ENCODE peak calls at places on chromosomes 4 and X, in six cellular contexts. B, J, U, K, L and N are unnamed samples.
A peak's percentile ranks its signal among the peaks of the same experiment; 100 is the strongest.

GRCh38 chrX:64204701-64205440 is 637 bp downstream of the AMER1 start:
- DNase-seq in U (peak; percentile 52), L (peak; percentile 53), J (no peak), B (peak; percentile 19), K (peak; percentile 6), N (peak; percentile 42)

GRCh38 chr4:113899260-113900177 is 79.9 kb downstream of the ARSJ start:
- DNase-seq in L (no peak), B (no peak), J (no peak), K (no peak), U (no peak), N (no peak)

GRCh38 chr4:30330894-30331652 is 389.1 kb upstream of the PCDH7 start:
- DNase-seq in J (no peak), L (no peak), U (peak; percentile 11), B (no peak), K (no peak), N (no peak)

GRCh38 chr4:145484240-145484846 is 2.7 kb downstream of the SMAD1 start:
- DNase-seq in B (no peak), U (no peak), K (no peak), J (no peak), L (no peak), N (no peak)

GRCh38 chrX:44012484-44013096 is 39.4 kb upstream of the NDP start:
- DNase-seq in K (peak; percentile 21), U (no peak), L (no peak), B (peak; percentile 41), J (no peak), N (peak; percentile 48)

GRCh38 chr4:152165146-152165545 is 370.7 kb downstream of the FBXW7 start:
- DNase-seq in L (no peak), U (peak; percentile 99), K (peak; percentile 90), B (no peak), J (no peak), N (peak; percentile 15)

GRCh38 chrX:136021160-136021559 is 35.9 kb downstream of the SLC9A6 start:
- DNase-seq in U (no peak), K (no peak), B (no peak), L (no peak), J (no peak), N (no peak)

GRCh38 chrX:120020305-120020704 is 57.2 kb downstream of the RHOXF2B start:
- DNase-seq in B (no peak), J (no peak), K (no peak), U (no peak), L (no peak), N (no peak)

GRCh38 chr4:43587746-43588145 is 695.2 kb downstream of the GRXCR1 start:
- DNase-seq in J (no peak), L (no peak), K (no peak), U (no peak), B (no peak), N (no peak)

GRCh38 chrX:37995428-37995827 is 10.9 kb upstream of the SYTL5 start:
- DNase-seq in K (no peak), L (no peak), U (peak; percentile 41), J (no peak), B (no peak), N (no peak)

GRCh38 chr4:183722738-183723560 is 63.9 kb downstream of the TRAPPC11 start:
- DNase-seq in B (peak; percentile 4), K (peak; percentile 89), J (peak; percentile 42), L (peak; percentile 79), U (peak; percentile 65), N (peak; percentile 54)

GRCh38 chr4:85787133-85787532 is 312.2 kb downstream of the ARHGAP24 start:
- DNase-seq in L (no peak), B (peak; percentile 93), U (no peak), J (no peak), K (peak; percentile 36), N (peak; percentile 89)

GRCh38 chr4:7798215-7798995 is 141.3 kb downstream of the AFAP1 start:
- DNase-seq in L (no peak), J (no peak), K (peak; percentile 57), U (peak; percentile 63), B (peak; percentile 82), N (no peak)

GRCh38 chr4:166044871-166045270 is 171.8 kb downstream of the TLL1 start:
- DNase-seq in B (no peak), K (peak; percentile 50), L (no peak), J (no peak), U (no peak), N (no peak)

GRCh38 chr4:7625073-7625472 is 190.3 kb upstream of the PSAPL1 start:
- DNase-seq in K (no peak), J (no peak), U (no peak), L (no peak), B (peak; percentile 49), N (no peak)

GRCh38 chrX:77938083-77938482 is 27.6 kb downstream of the ATP7A start:
- DNase-seq in K (no peak), J (no peak), U (no peak), L (no peak), B (no peak), N (no peak)
- H3K4me3 ChIP-seq in K (no peak overlapping the region), J (no peak overlapping the region), U (no peak overlapping the region), L (no peak overlapping the region), B (no peak overlapping the region), N (no peak overlapping the region)

GRCh38 chr4:187992971-187993370 is 2.6 kb upstream of the ZFP42 start:
- DNase-seq in U (peak; percentile 71), L (no peak), B (no peak), K (no peak), J (no peak), N (no peak)

GRCh38 chr4:187999406-187999932 is 3.9 kb downstream of the ZFP42 start:
- DNase-seq in K (no peak), U (no peak), J (no peak), B (peak; percentile 18), L (peak; percentile 16), N (no peak)

GRCh38 chr4:187996502-187997177 is 1.1 kb downstream of the ZFP42 start:
- DNase-seq in K (peak; percentile 37), L (peak; percentile 70), J (no peak), B (no peak), U (peak; percentile 94), N (no peak)

GRCh38 chr4:187995322-187996207 is at the start of gene ZFP42:
- DNase-seq in L (peak; percentile 86), K (peak; percentile 14), J (no peak), B (no peak), U (peak; percentile 95), N (no peak)

GRCh38 chr4:187993827-187994226 is 1.7 kb upstream of the ZFP42 start:
- DNase-seq in U (peak; percentile 83), B (peak; percentile 16), K (peak; percentile 65), L (peak; percentile 86), J (no peak), N (peak; percentile 6)
- H2BK120ac ChIP-seq in U (no peak overlapping the region), B (no peak overlapping the region), K (no peak overlapping the region), L (no peak overlapping the region), J (no peak overlapping the region), N (no peak overlapping the region)

DNA sequence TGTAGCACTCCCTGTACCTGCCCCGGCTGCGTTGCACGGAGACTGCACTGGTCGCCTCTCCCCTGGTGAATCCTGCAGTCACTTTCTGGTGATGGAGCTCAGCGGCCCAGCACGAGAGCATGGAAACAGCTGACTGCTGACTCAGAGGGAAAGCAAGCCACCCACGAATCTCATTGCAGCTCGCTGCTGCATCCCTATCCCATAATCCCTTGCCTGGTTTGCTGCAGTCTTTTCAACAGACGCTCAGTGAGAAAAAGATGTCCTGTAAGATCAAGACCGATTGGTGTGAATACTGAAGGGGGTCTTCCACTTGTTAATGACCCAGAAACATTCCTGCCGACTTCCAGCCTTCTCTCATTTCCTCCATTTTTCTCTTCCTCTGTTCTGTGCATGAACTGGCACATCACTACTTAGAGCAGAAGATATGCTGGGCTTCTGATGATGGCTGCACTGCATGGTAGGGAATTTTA is 52.9 kb downstream of the TRIM2 start:
- DNase-seq in L (peak; percentile 65), B (peak; percentile 83), U (peak; percentile 93), K (peak; percentile 36), J (peak; percentile 69), N (peak; percentile 81)
- H2BK5ac ChIP-seq in L (peak overlapping the region; percentile 62), B (peak overlapping the region; percentile 17), U (peak overlapping the region; percentile 83), K (no peak overlapping the region), J (no peak overlapping the region), N (no peak overlapping the region)

DNA sequence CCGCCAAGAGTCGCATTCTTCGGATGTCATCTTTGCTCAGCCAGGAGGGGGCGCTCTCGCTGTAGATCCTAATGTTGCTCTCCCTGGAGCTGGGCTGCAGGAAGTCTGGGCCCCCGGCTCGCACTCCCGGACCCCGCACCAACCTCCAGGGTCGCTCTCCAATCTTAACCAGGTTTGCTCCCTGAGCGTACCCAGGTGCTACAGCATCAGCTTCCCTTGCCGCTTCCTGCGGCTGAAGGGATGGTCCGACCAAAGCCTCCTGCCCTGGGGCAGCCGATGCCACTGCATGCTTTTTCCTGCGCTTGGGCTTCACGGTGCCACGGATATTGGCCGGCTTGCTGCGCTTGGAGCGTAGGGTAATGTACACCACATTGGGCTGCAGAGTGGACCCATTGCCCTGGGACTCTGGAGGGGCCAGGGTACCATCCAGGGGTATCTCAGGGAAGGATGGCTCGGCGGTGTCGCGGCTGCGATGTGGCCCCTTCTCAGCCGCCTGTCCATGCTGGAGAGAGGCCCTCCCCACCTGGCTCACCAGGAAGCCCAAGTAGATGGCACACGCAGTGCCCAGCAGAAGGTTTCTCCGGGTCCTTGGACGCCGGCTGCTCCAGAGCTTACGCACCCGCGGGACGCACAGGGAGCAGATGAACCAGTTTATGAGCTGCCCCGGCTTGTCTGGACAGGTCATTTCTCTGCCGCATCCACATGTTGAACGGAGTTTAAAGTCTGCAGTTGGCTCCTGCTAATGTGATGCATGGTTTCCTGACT is 2.0 kb downstream of the GASK1B start:
- DNase-seq in B (peak; percentile 23), J (no peak), U (peak; percentile 33), L (peak; percentile 86), K (peak; percentile 57), N (peak; percentile 44)
- H3K4me3 ChIP-seq in B (peak overlapping the region; percentile 30), J (no peak overlapping the region), U (no peak overlapping the region), L (no peak overlapping the region), K (no peak overlapping the region), N (peak overlapping the region; percentile 94)

DNA sequence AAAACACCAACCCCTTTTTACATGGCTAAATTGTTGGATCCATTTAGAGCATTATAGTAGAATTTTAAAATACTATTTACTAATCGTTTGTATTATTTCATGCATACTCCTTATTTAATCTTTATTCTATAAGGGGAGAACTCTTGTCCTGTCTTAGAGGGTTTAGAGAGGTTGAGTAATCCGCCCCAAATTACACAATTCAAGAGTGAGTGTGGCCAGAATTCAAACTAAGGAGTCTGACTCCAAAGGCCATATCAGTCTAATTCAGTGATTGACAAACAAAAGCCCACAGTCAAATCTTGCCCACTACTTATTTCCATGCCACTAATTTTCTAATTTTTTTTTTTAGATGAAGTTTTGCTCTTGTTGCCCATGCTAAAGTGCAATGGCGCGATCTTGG is 33.7 kb upstream of the NEIL3 start:
- DNase-seq in J (no peak), L (no peak), U (no peak), B (no peak), K (no peak), N (no peak)
- H2BK120ac ChIP-seq in J (no peak overlapping the region), L (no peak overlapping the region), U (no peak overlapping the region), B (no peak overlapping the region), K (no peak overlapping the region), N (no peak overlapping the region)

GRCh38 chrX:129086802-129087201 is 436.5 kb downstream of the SMARCA1 start:
- DNase-seq in L (no peak), J (no peak), U (no peak), B (no peak), K (no peak), N (no peak)

DNA sequence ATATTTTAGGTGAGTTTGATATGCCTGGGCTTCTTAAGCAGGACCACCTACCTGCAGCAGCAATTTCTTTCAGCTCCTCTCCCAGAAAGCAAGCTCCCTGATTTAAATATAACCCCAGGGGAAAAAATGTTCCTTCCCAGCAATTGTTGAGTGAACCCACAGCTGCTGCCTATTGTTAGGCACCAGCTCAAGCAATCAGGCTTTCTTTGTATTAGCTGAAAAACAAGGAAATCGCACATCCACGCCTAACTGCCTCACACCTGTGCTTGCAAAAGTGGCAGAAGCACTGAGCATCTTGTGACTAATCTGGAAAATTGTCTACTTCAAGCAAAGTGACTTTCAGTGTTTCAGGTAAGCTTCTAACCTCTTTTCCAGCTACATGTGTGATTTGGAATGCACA is 432.2 kb downstream of the SMARCA1 start:
- DNase-seq in J (no peak), B (no peak), U (peak; percentile 49), K (no peak), L (no peak), N (no peak)
- H2BK5ac ChIP-seq in J (no peak overlapping the region), B (no peak overlapping the region), U (no peak overlapping the region), K (no peak overlapping the region), L (peak overlapping the region; percentile 94), N (no peak overlapping the region)